ENCODE peak calls at places on chromosomes 16 and 17, in ten cellular contexts. F is GM12878, T is type B pancreatic cell, B is A549, C is Calu3, Y is stomach, N is fibroblast of the aortic adventitia, J is glutamatergic neuron, X is D721Med, H is cardiac fibroblast. W is an unnamed sample.

GRCh38 chr17:82105882-82106696 is 8.1 kb upstream of the FASN start:
- DNase-seq in F (peak), J (peak), H (peak), N (no peak), X (no peak), C (peak), B (peak), Y (peak), T (no peak), W (peak)

GRCh38 chr16:82042841-82043240 is 7.8 kb downstream of the HSD17B2 start:
- DNase-seq in Y (no peak), J (no peak), X (no peak), F (no peak), B (no peak), C (no peak), N (no peak), H (no peak), T (no peak), W (no peak)

GRCh38 chr17:82281502-82282238 is 8.2 kb upstream of the CSNK1D start:
- DNase-seq in F (peak), B (no peak), C (peak), J (no peak), H (peak), X (no peak), Y (peak), N (no peak), T (no peak), W (no peak)

GRCh38 chr16:72018470-72018869 is 9.9 kb downstream of the DHODH start:
- DNase-seq in X (no peak), Y (no peak), H (no peak), F (no peak), B (no peak), T (no peak), J (no peak), C (no peak), N (no peak), W (no peak)

GRCh38 chr16:14509055-14509454 is 121.0 kb downstream of the PARN start:
- DNase-seq in J (no peak), T (no peak), N (peak), C (no peak), H (peak), B (peak), X (no peak), F (no peak), Y (no peak), W (no peak)

GRCh38 chr17:83125515-83126274 is 46.3 kb downstream of the METRNL start:
- DNase-seq in F (no peak), X (no peak), B (no peak), H (no peak), Y (no peak), N (no peak), J (peak), C (no peak), T (no peak), W (no peak)

GRCh38 chr17:34763727-34764665 is 184.6 kb downstream of the TMEM132E start:
- DNase-seq in N (no peak), Y (no peak), C (no peak), B (no peak), T (no peak), H (no peak), X (no peak), F (no peak), J (no peak), W (no peak)

GRCh38 chr17:82330322-82331239 is 3.0 kb downstream of the SECTM1 start:
- DNase-seq in X (no peak), F (no peak), H (peak), B (no peak), Y (no peak), T (no peak), J (peak), C (peak), N (peak), W (no peak)

GRCh38 chr17:57866319-57866718 is 16.5 kb upstream of the MRPS23 start:
- DNase-seq in N (no peak), B (no peak), C (no peak), Y (no peak), T (no peak), J (no peak), X (no peak), H (no peak), F (no peak), W (no peak)

GRCh38 chr17:58277726-58278595 is 2.8 kb downstream of the MPO start:
- DNase-seq in F (no peak), C (no peak), B (no peak), Y (no peak), J (no peak), X (no peak), H (no peak), N (no peak), T (no peak), W (no peak)

GRCh38 chr16:86129541-86129940 is 230.6 kb downstream of the IRF8 start:
- DNase-seq in X (no peak), F (no peak), C (no peak), T (no peak), N (no peak), J (no peak), Y (no peak), H (no peak), B (no peak), W (no peak)

GRCh38 chr17:77160032-77160876 is 19.5 kb downstream of the SEC14L1 start:
- DNase-seq in B (no peak), F (no peak), N (peak), C (no peak), X (no peak), T (no peak), Y (no peak), H (peak), J (no peak), W (no peak)

GRCh38 chr17:7747586-7747985 is 30.0 kb downstream of the DNAH2 start:
- DNase-seq in C (no peak), B (no peak), F (no peak), H (peak), Y (no peak), N (peak), T (no peak), X (no peak), J (no peak), W (peak)

GRCh38 chr16:12289175-12290063 is 312.9 kb downstream of the SNX29 start:
- DNase-seq in H (no peak), B (no peak), F (no peak), N (peak), C (no peak), J (no peak), Y (peak), X (no peak), T (no peak), W (no peak)

GRCh38 chr17:49779730-49780220 is 8.7 kb upstream of the KAT7 start:
- DNase-seq in B (peak), Y (no peak), C (peak), X (no peak), F (no peak), H (peak), T (no peak), N (peak), J (no peak), W (peak)

GRCh38 chr17:13272296-13272695 is 254.5 kb upstream of the ELAC2 start:
- DNase-seq in B (no peak), T (no peak), N (no peak), J (no peak), F (no peak), C (no peak), X (no peak), H (no peak), Y (no peak), W (peak)

DNA sequence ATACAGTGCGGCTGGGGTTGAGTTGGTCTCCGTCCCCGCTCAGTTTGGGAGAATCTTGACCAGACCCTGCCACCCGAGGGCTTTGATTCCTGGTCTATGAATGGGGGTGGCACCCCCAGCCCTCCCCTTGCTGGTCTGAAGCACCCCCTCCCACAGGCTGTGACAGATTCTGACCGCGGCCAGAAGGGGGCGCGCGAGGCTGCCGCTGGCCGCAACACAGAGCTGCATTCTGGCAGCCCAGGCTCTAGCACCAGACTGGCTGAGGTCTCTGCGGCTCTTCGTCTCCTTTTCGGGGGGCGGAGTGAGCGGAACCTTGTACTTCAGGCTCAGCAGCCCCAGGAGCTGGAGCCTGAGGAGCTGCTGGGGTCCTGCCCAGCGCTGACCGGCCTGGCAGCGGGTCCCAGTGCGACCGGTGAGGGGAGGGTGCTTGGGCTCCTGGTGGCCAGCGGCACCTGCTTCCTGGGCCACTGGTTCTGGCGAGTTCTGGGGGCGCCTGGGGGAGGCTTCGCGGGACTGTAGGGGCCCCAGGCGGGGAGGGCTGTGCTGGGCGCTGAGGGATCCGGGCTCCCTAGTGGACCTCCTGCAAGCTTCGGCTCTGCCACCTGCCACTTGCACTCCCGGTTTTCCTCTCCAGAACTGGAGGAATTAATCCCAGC is 1011.6 kb downstream of the KCNJ18 start:
- DNase-seq in B (peak), N (no peak), T (no peak), Y (no peak), J (no peak), C (no peak), F (no peak), H (no peak), X (no peak), W (no peak)
- TF ChIP-seq CTCF in B (peak), N (no peak), T (no peak), Y (no peak), J (no peak), C (no peak), F (no peak), H (no peak), X (no peak), W (peak)

GRCh38 chr16:25996052-25996451 is 304.3 kb downstream of the HS3ST4 start:
- DNase-seq in X (no peak), Y (no peak), J (no peak), C (no peak), F (no peak), B (no peak), N (no peak), H (no peak), T (no peak), W (no peak)
- TF ChIP-seq CTCF in X (no peak), Y (no peak), J (peak), C (no peak), F (no peak), B (no peak), N (no peak), H (no peak), T (no peak), W (peak)

GRCh38 chr16:68364601-68364998 is 53.8 kb downstream of the PRMT7 start:
- DNase-seq in X (no peak), Y (no peak), J (no peak), C (no peak), H (peak), N (peak), F (no peak), T (no peak), B (no peak), W (no peak)
- TF ChIP-seq CTCF in X (no peak), Y (no peak), J (peak), C (no peak), H (peak), N (no peak), F (peak), T (peak), B (no peak), W (peak)

GRCh38 chr16:47045023-47045422 is 71.5 kb upstream of the DNAJA2 start:
- DNase-seq in X (no peak), H (peak), T (no peak), C (no peak), J (no peak), F (no peak), B (no peak), Y (no peak), N (peak), W (no peak)
- TF ChIP-seq CTCF in X (no peak), H (no peak), T (no peak), C (no peak), J (no peak), F (no peak), B (no peak), Y (no peak), N (peak), W (no peak)

GRCh38 chr16:87303431-87303930 is 13.7 kb downstream of the C16orf95 start:
- DNase-seq in J (no peak), F (no peak), B (no peak), X (no peak), C (no peak), T (no peak), N (no peak), Y (no peak), H (no peak), W (no peak)

GRCh38 chr16:87303962-87304521 is 13.2 kb downstream of the C16orf95 start:
- DNase-seq in X (no peak), Y (no peak), N (no peak), J (no peak), T (no peak), F (no peak), C (no peak), B (no peak), H (no peak), W (no peak)

GRCh38 chr16:87308826-87309225 is 8.4 kb downstream of the C16orf95 start:
- DNase-seq in X (no peak), N (no peak), B (no peak), T (no peak), J (no peak), H (no peak), Y (no peak), C (no peak), F (no peak), W (no peak)

GRCh38 chr16:87304951-87305350 is 12.2 kb downstream of the C16orf95 start:
- DNase-seq in C (no peak), N (no peak), B (no peak), F (no peak), H (no peak), Y (no peak), J (no peak), X (no peak), T (no peak), W (no peak)

DNA sequence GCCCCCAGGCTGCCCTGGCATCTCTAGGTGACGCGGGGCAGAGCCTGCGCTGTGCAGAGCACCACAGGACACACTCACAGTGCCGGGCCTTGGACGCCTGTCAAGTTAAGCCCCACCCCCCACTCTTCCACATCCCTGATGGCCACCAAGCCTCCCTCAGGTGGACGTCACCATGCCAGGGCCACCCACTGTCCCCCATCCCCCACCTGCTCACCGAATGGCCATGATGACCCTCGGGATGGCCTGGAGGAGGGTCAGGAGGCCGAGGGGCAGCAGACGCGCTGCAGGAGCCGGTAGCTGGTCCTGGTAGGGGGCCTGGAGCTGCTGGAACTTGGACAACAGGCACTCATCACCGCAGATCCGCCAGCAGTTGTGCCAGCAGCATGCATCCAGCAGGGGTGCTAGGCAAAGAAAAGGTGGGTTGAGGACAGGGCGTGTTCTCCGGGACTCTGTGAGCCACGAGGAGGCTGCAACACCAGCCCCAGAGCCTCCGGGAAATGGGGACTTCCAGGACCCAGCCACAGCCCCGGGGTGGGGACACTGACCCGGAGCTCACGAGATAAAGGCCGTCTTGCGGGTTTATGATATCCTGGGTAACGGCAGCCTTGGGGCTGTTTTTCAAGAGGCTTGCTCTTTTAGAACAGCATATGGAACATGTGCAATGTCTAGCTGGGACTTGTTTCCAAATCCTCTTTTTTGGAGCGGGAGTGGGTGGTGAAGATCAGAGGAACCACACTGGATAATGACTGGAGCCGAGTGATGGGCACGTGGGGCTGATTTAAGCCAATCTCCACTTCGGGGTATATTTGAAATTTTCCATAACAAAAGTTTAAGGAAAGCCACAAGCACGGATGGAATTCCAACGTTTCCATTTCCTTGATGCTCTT is 11.4 kb downstream of the C16orf95 start:
- DNase-seq in H (peak), N (no peak), C (peak), X (no peak), T (no peak), B (no peak), J (no peak), F (no peak), Y (no peak), W (peak)
- TF ChIP-seq CTCF in H (peak), N (no peak), C (no peak), X (no peak), T (peak), B (no peak), J (no peak), F (no peak), Y (no peak), W (peak)